ENCODE peak calls at places on chromosomes 11 and 22, in six cellular contexts. W is GM12891, G is GM12878, U is K562, A is HepG2, Y is H1. L is an unnamed sample.

GRCh38 chr11:11910541-11910940 is 68.8 kb downstream of the USP47 start:
- DNase-seq in W (no peak), G (no peak), U (no peak), A (no peak), Y (no peak), L (no peak)

GRCh38 chr11:45025716-45026492 is 75.2 kb upstream of the TP53I11 start:
- DNase-seq in W (peak; percentile 49), G (no peak), U (no peak), A (peak; percentile 16), Y (no peak), L (peak; percentile 31)

GRCh38 chr11:93653080-93653479 is 8.4 kb upstream of the CEP295 start:
- DNase-seq in W (no peak), G (no peak), U (no peak), A (no peak), Y (no peak), L (no peak)

GRCh38 chr22:49026476-49027121 is 801.1 kb downstream of the BRD1 start:
- DNase-seq in W (no peak), G (no peak), U (no peak), A (no peak), Y (peak; percentile 62), L (no peak)

GRCh38 chr11:123047265-123047946 is 14.5 kb downstream of the HSPA8 start:
- DNase-seq in W (no peak), G (no peak), U (no peak), A (no peak), Y (no peak), L (no peak)

GRCh38 chr11:126918556-126918955 is 82.0 kb downstream of the KIRREL3 start:
- DNase-seq in W (no peak), G (no peak), U (no peak), A (no peak), Y (no peak), L (no peak)

GRCh38 chr11:5674391-5674790 is 10.5 kb downstream of the TRIM5 start:
- DNase-seq in W (no peak), G (no peak), U (no peak), A (no peak), Y (no peak), L (no peak)

GRCh38 chr22:28759861-28760560 is 12.5 kb upstream of the CCDC117 start:
- DNase-seq in W (no peak), G (peak; percentile 21), U (no peak), A (peak; percentile 96), Y (no peak), L (no peak)

GRCh38 chr11:1006762-1007161 is 29.8 kb downstream of the MUC6 start:
- DNase-seq in W (no peak), G (no peak), U (no peak), A (no peak), Y (no peak), L (no peak)

GRCh38 chr11:72675221-72675620 is 999 bp upstream of the PDE2A start:
- DNase-seq in W (no peak), G (no peak), U (no peak), A (no peak), Y (no peak), L (no peak)

GRCh38 chr11:36333468-36333867 is 37.4 kb downstream of the PRR5L start:
- DNase-seq in W (no peak), G (no peak), U (no peak), A (no peak), Y (no peak), L (no peak)

GRCh38 chr11:10650630-10651029 is 42.9 kb downstream of the IRAG1 start:
- DNase-seq in W (no peak), G (no peak), U (no peak), A (no peak), Y (no peak), L (no peak)

GRCh38 chr22:29623553-29624169 is 20.2 kb downstream of the NF2 start:
- DNase-seq in W (no peak), G (no peak), U (no peak), A (no peak), Y (no peak), L (no peak)

GRCh38 chr11:67349036-67349435 is 4.3 kb downstream of the POLD4 start:
- DNase-seq in W (no peak), G (no peak), U (no peak), A (no peak), Y (no peak), L (no peak)

GRCh38 chr11:2697871-2698270 is 1.9 kb downstream of the KCNQ1OT1 start:
- DNase-seq in W (no peak), G (no peak), U (no peak), A (no peak), Y (no peak), L (no peak)

GRCh38 chr11:101715281-101715680 is 131.5 kb upstream of the TRPC6 start:
- DNase-seq in W (no peak), G (no peak), U (no peak), A (no peak), Y (no peak), L (no peak)

GRCh38 chr11:101717621-101718020 is 133.8 kb upstream of the TRPC6 start:
- DNase-seq in W (no peak), G (no peak), U (no peak), A (no peak), Y (no peak), L (no peak)

GRCh38 chr11:101721270-101721669 is 137.5 kb upstream of the TRPC6 start:
- DNase-seq in W (no peak), G (no peak), U (no peak), A (no peak), Y (no peak), L (no peak)

GRCh38 chr11:101723371-101723770 is 139.6 kb upstream of the TRPC6 start:
- DNase-seq in W (no peak), G (no peak), U (no peak), A (no peak), Y (no peak), L (no peak)

GRCh38 chr11:101718406-101718805 is 134.6 kb upstream of the TRPC6 start:
- DNase-seq in W (no peak), G (no peak), U (no peak), A (no peak), Y (no peak), L (no peak)
- TF ChIP-seq TAF1 in W (no peak), G (no peak), U (no peak), A (no peak), Y (no peak), L (no peak)

DNA sequence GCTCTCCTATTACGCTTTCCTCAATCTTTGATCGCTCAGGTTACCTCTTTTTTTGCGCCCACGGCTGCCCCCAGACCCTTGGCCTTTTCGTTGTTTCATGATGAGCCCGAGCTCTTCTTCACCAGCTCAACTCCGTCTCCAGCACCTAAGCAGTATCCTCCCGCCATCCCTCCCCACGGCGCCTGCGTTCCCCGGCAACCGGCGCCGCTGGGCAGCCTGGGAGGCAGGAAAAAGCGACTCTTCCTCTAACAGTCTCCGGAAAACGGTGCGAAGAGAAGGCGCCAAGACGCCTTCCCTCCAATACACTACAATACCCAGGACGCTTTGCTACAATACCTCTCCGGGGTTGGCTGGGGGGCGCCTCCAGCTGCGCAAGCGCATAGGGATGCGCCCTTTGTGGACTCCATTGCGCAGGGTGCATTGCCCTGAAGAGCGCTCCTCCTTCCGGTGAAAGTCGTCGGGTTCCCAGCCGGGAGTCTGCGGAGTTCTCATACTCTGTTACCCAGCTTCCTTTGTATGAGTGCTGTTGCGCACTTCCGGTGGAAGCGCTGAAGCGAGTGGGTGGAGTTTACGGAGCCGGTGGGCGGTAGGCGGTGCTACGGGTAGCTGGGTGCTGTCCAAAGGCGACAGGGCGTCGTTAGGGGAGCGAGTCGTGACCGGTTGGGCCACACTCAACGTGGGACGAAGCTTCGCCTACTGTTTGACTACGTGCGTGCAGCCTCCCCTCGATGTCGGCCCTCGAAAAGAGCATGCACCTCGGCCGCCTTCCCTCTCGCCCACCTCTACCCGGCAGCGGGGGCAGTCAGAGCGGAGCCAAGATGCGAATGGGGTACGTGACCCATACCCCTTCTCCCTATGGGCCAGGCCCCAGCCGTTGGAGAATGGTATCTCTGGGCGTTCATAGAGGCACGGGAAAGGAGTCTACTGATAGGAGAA is at the start of the genes C2CD3 and PPME1:
- DNase-seq in W (peak; percentile 76), G (peak; percentile 100), U (peak; percentile 92), A (peak; percentile 99), Y (peak; percentile 91), L (peak; percentile 83)
- TF ChIP-seq POLR2A in W (peak; percentile 92), G (peak; percentile 99), U (peak; percentile 93), A (peak; percentile 98), Y (no peak), L (peak; percentile 93)

DNA sequence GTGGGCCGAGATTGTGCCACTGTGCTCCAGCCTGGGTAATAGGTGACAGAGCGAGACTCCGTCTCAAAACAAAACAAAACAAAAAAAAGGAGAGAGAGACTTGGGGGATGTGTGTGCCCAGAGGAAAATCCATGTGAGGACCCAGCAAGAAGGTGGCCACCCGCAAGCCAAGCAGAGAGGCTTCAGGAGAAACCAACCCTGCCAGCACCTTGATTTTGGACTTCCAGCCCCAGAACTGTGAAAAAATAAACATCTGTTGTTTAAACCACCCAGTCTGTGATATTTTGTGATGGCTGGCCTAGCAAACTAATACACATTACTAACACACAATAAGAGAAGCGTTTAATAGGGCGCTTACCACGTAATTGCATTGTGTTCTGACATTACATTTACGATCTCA is 21.2 kb downstream of the TXN2 start:
- DNase-seq in W (no peak), G (no peak), U (no peak), A (no peak), Y (no peak), L (no peak)
- TF ChIP-seq TAF1 in W (no peak), G (no peak), U (no peak), A (no peak), Y (no peak), L (no peak)

GRCh38 chr11:19711911-19712280 is 741 bp upstream of the NAV2 start:
- DNase-seq in W (no peak), G (no peak), U (peak; percentile 15), A (no peak), Y (no peak), L (no peak)

GRCh38 chr11:19713221-19714092 is 820 bp downstream of the NAV2 start:
- DNase-seq in W (no peak), G (no peak), U (no peak), A (no peak), Y (peak; percentile 79), L (peak; percentile 13)

GRCh38 chr11:19714387-19715363 is 2.0 kb downstream of the NAV2 start:
- DNase-seq in W (no peak), G (no peak), U (peak; percentile 14), A (no peak), Y (peak; percentile 68), L (no peak)

GRCh38 chr11:19714093-19714386 is 1.4 kb downstream of the NAV2 start:
- DNase-seq in W (no peak), G (no peak), U (no peak), A (no peak), Y (peak; percentile 67), L (no peak)

DNA sequence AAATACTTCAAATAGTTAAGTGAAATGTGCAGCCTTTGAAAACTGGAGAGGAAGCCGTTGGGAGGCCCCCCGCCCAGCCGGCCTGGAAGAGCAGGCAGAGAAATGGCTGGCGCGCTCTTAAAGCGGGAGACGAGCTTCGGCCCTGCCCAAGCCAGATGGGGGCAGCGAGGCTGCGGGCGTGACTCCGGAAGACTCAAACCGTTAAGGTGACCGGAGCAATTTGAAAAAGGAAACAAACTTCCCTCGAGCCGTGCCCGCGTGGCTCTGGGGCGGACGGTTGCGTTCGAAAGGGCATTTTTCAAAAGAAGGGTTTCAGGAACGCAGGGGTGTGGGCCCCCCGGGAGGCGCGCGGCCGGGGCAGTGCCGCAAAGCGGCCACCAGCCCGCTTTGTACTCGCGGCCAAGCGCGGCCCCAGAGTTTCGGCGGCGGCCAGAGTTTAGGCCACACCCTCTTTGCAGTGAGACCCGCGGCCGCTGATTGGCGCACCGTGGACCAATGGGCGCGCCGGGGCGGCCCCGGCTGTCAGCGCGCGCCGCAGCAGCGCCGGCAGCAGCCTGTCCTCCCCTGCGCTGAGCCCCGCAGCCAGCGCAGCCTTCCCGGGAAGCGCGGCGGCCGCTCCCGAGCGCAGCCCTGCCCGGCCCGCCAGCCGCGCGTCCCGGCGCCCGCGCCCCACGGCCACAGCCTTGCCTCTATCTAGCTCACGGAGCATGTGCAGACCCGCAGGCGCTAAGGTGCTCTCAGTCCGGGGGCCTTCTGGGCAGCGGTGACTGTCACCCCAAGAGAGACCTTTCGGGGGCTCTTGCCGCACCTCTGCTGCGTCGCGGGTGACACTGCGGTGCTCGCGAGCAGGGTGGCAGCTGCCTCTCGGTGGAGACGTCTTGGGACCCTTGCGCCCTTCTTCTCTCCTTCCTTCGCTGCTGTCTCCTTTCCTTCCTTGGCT is at the start of gene NAV2:
- DNase-seq in W (peak; percentile 88), G (peak; percentile 20), U (peak; percentile 98), A (peak; percentile 61), Y (peak; percentile 92), L (peak; percentile 81)
- TF ChIP-seq POLR2A in W (no peak), G (peak; percentile 76), U (peak; percentile 89), A (no peak), Y (peak; percentile 46), L (peak; percentile 46)